ENCODE peak calls at places on chromosomes 4 and X, in eight cellular contexts. F is OCI-LY7, V is suprapubic skin, I is RWPE2, R is endodermal cell, X is pancreas, C is GM06990, L is HFF-Myc. W is an unnamed sample.

GRCh38 chr4:78214078-78214477 is 157.0 kb downstream of the FRAS1 start:
- DNase-seq in F (no peak), V (no peak), I (no peak), R (no peak), X (no peak), C (no peak), L (no peak), W (no peak)

GRCh38 chr4:173511787-173512361 is 18.2 kb downstream of the HAND2 start:
- DNase-seq in F (no peak), V (no peak), I (no peak), R (no peak), X (no peak), C (no peak), L (no peak), W (no peak)

GRCh38 chrX:46551494-46552128 is 6.4 kb upstream of the ZNF674 start:
- DNase-seq in F (no peak), V (no peak), I (no peak), R (peak; percentile 81), X (no peak), C (no peak), L (no peak), W (peak; percentile 74)

GRCh38 chr4:113952452-113953029 is 26.9 kb downstream of the ARSJ start:
- DNase-seq in F (peak; percentile 50), V (no peak), I (no peak), R (peak; percentile 80), X (no peak), C (peak; percentile 15), L (no peak), W (peak; percentile 63)

GRCh38 chr4:149426461-149426860 is 389.2 kb downstream of the IQCM start:
- DNase-seq in F (no peak), V (no peak), I (no peak), R (no peak), X (no peak), C (no peak), L (no peak), W (peak; percentile 4)

GRCh38 chrX:143854006-143854405 is 29.9 kb upstream of the UBE2NL start:
- DNase-seq in F (no peak), V (no peak), I (no peak), R (no peak), X (no peak), C (no peak), L (no peak), W (peak; percentile 40)

GRCh38 chrX:10854594-10854993 is 234.2 kb upstream of the MID1 start:
- DNase-seq in F (no peak), V (no peak), I (no peak), R (no peak), X (no peak), C (no peak), L (no peak), W (no peak)

GRCh38 chr4:113921089-113921842 is 58.2 kb downstream of the ARSJ start:
- DNase-seq in F (no peak), V (no peak), I (no peak), R (no peak), X (no peak), C (no peak), L (no peak), W (peak; percentile 47)

GRCh38 chr4:127162741-127163140 is 470.0 kb upstream of the INTU start:
- DNase-seq in F (no peak), V (no peak), I (no peak), R (no peak), X (no peak), C (no peak), L (peak; percentile 14), W (peak; percentile 22)

GRCh38 chr4:35925806-35926205 is 318.5 kb downstream of the ARAP2 start:
- DNase-seq in F (no peak), V (no peak), I (no peak), R (no peak), X (no peak), C (no peak), L (no peak), W (no peak)

GRCh38 chr4:5416637-5417036 is 291.7 kb downstream of the EVC2 start:
- DNase-seq in F (no peak), V (no peak), I (no peak), R (no peak), X (no peak), C (peak; percentile 49), L (no peak), W (no peak)

GRCh38 chr4:73721901-73722300 is 18.5 kb upstream of the CXCL8 start:
- DNase-seq in F (no peak), V (no peak), I (no peak), R (no peak), X (no peak), C (no peak), L (no peak), W (peak; percentile 31)

GRCh38 chr4:104912518-104912917 is 234.2 kb upstream of the TET2 start:
- DNase-seq in F (no peak), V (no peak), I (no peak), R (no peak), X (no peak), C (no peak), L (no peak), W (no peak)

GRCh38 chrX:85243761-85244410 is at the start of the genes SATL1 and ZNF711:
- DNase-seq in F (peak; percentile 58), V (peak; percentile 72), I (no peak), R (peak; percentile 91), X (peak; percentile 75), C (peak; percentile 36), L (no peak), W (no peak)

GRCh38 chr4:20313237-20314030 is 61.7 kb downstream of the SLIT2 start:
- DNase-seq in F (peak; percentile 2), V (no peak), I (no peak), R (peak; percentile 91), X (peak; percentile 29), C (peak; percentile 1), L (no peak), W (no peak)

GRCh38 chrX:8668797-8669196 is 63.1 kb downstream of the ANOS1 start:
- DNase-seq in F (no peak), V (no peak), I (no peak), R (peak; percentile 57), X (no peak), C (no peak), L (no peak), W (no peak)

GRCh38 chr4:77911842-77912450 is 49.3 kb downstream of the MRPL1 start:
- DNase-seq in F (peak; percentile 30), V (no peak), I (no peak), R (no peak), X (no peak), C (peak; percentile 26), L (no peak), W (peak; percentile 15)

GRCh38 chr4:153008578-153009199 is 72.6 kb downstream of the FHDC1 start:
- DNase-seq in F (peak; percentile 4), V (no peak), I (no peak), R (no peak), X (no peak), C (no peak), L (no peak), W (no peak)

GRCh38 chrX:19566359-19567141 is 51.2 kb upstream of the MAP3K15 start:
- DNase-seq in F (peak; percentile 87), V (no peak), I (no peak), R (no peak), X (no peak), C (peak; percentile 45), L (no peak), W (peak; percentile 78)

GRCh38 chr4:40281913-40282312 is 53.2 kb upstream of the CHRNA9 start:
- DNase-seq in F (no peak), V (no peak), I (no peak), R (no peak), X (no peak), C (no peak), L (no peak), W (no peak)

GRCh38 chr4:81915430-81915829 is 443.7 kb upstream of the RASGEF1B start:
- DNase-seq in F (no peak), V (no peak), I (no peak), R (no peak), X (no peak), C (no peak), L (no peak), W (no peak)

GRCh38 chr4:1856920-1857699 is 1.2 kb upstream of the LETM1 start:
- DNase-seq in F (no peak), V (no peak), I (no peak), R (peak; percentile 68), X (peak; percentile 76), C (no peak), L (no peak), W (peak; percentile 27)

GRCh38 chr4:140096921-140097320 is 57.1 kb downstream of the MAML3 start:
- DNase-seq in F (peak; percentile 16), V (no peak), I (no peak), R (no peak), X (no peak), C (no peak), L (no peak), W (peak; percentile 42)
- H3K4me3 ChIP-seq in F (no peak overlapping the region), V (no peak overlapping the region), I (no peak overlapping the region), R (no peak overlapping the region), X (no peak overlapping the region), C (no peak overlapping the region), L (no peak overlapping the region), W (no peak overlapping the region)

DNA sequence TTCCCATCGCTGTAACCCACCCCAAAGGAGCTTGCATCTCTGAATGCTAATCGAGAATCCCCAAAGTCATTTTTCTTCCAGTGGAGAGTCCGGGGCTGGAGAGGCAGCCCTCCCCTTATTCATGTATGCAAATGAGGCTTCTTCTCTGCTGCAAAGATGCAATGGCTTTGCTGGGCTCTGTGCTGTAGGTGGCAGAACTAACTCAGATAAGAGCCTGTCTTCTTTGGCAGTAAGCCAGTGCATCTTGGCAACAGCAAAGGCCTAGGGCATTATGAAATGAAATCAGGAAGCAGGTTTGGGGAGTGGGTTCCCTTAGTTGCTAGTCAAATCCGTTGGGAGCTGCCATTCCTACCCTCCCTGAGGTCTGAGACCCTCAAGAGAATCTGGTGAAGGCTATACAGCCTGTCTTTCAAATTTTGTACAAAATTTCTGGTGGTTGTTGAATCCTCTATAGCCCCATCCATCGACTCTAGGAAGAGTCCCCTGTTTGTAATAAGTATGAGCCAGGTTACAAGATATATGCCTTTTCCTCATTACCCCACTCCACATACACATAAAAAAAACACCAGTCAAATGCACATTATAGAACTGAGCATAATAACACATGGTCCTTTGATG is 290.6 kb upstream of the TAPT1 start:
- DNase-seq in F (no peak), V (no peak), I (no peak), R (peak; percentile 51), X (no peak), C (no peak), L (peak; percentile 48), W (peak; percentile 83)
- TF ChIP-seq CTCF in F (no peak), V (no peak), I (peak; percentile 45), R (peak; percentile 53), X (no peak), C (no peak), L (peak; percentile 44), W (peak; percentile 58)

GRCh38 chrX:16855363-16856075 is 14.6 kb downstream of the RBBP7 start:
- DNase-seq in F (no peak), V (no peak), I (no peak), R (no peak), X (no peak), C (no peak), L (no peak), W (no peak)
- H3K4me3 ChIP-seq in F (no peak overlapping the region), V (no peak overlapping the region), I (no peak overlapping the region), R (no peak overlapping the region), X (no peak overlapping the region), C (no peak overlapping the region), L (no peak overlapping the region), W (no peak overlapping the region)

DNA sequence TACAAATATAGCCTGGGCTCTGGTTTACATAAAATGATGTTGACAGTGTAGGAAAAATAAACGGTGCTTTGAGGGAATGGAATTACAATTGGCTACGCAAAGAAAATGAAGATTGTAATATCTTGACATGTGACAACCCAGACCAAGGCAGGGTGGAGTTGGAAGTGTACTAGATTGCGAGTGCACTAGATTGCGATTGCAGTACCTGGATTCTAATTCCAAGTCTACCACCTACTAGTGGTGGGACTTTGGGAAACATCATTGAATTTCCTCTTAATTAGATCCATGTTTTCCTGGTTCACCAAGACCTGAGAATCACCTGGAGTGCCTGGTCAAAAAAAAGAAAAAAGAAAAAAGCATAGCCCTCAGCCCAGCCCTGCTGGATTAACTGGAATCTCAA is 18.6 kb downstream of the EGF start:
- DNase-seq in F (no peak), V (no peak), I (no peak), R (no peak), X (no peak), C (no peak), L (no peak), W (no peak)
- TF ChIP-seq CTCF in F (no peak), V (no peak), I (no peak), R (peak; percentile 55), X (no peak), C (no peak), L (no peak), W (no peak)

W was measured in fibroblast of the aortic adventitia.